ENCODE peak calls at places on chromosomes 16 and 17, in nine cellular contexts. H, W, V, M, I, N, X, Q and L are unnamed samples.
A peak's percentile ranks its signal among the peaks of the same experiment; 100 is the strongest.

GRCh38 chr16:69477546-69477945 is 53.1 kb downstream of the CYB5B start:
- DNase-seq in I (peak; percentile 35), N (no peak), X (peak; percentile 63), H (no peak), Q (peak; percentile 21), M (no peak), W (peak; percentile 39), V (no peak), L (peak; percentile 54)

GRCh38 chr16:54936086-54936978 is 5.7 kb downstream of the IRX5 start:
- DNase-seq in I (no peak), V (no peak), X (peak; percentile 66), Q (peak; percentile 40), M (no peak), H (no peak), W (no peak), N (peak; percentile 75), L (peak; percentile 71)

GRCh38 chr17:50345443-50346312 is at the start of gene XYLT2:
- DNase-seq in M (no peak), W (peak; percentile 80), V (peak; percentile 87), H (no peak), Q (peak; percentile 80), I (peak; percentile 82), X (peak; percentile 87), N (peak; percentile 91), L (peak; percentile 82)

GRCh38 chr17:15883617-15884111 is 61.3 kb upstream of the ADORA2B start:
- DNase-seq in N (no peak), M (peak; percentile 42), W (peak; percentile 93), H (no peak), V (no peak), Q (peak; percentile 88), I (peak; percentile 86), X (peak; percentile 85), L (peak; percentile 85)

GRCh38 chr17:12745481-12745880 is 43.8 kb upstream of the ARHGAP44 start:
- DNase-seq in H (no peak), X (no peak), N (no peak), Q (no peak), M (no peak), I (no peak), V (no peak), W (no peak), L (no peak)

GRCh38 chr17:75124041-75124818 is 7.3 kb downstream of the NT5C start:
- DNase-seq in M (peak; percentile 91), I (peak; percentile 72), N (no peak), W (peak; percentile 18), Q (peak; percentile 34), X (peak; percentile 33), H (no peak), V (no peak), L (peak; percentile 21)

GRCh38 chr16:51651061-51651466 is 500.0 kb upstream of the SALL1 start:
- DNase-seq in W (no peak), X (no peak), N (peak; percentile 30), M (no peak), V (peak; percentile 11), H (no peak), Q (no peak), I (no peak), L (no peak)

GRCh38 chr17:253091-253846 is 71.8 kb upstream of the DOC2B start:
- DNase-seq in V (no peak), N (no peak), H (no peak), X (no peak), Q (no peak), M (no peak), I (no peak), W (no peak), L (no peak)

GRCh38 chr17:30922235-30922993 is 669 bp downstream of the ADAP2 start:
- DNase-seq in V (no peak), H (no peak), Q (no peak), X (peak; percentile 21), W (no peak), N (peak; percentile 66), I (no peak), M (no peak), L (peak; percentile 9)

GRCh38 chr16:19687279-19687678 is 30.7 kb downstream of the KNOP1 start:
- DNase-seq in H (no peak), V (no peak), Q (no peak), M (no peak), X (no peak), W (no peak), N (no peak), I (no peak), L (no peak)

GRCh38 chr17:73304971-73305786 is 6.6 kb downstream of the CDC42EP4 start:
- DNase-seq in H (no peak), M (no peak), Q (peak; percentile 87), W (peak; percentile 78), X (peak; percentile 94), V (no peak), N (peak; percentile 68), I (peak; percentile 92), L (peak; percentile 95)

GRCh38 chr17:7992516-7992915 is 9.9 kb upstream of the GUCY2D start:
- DNase-seq in W (peak; percentile 62), X (peak; percentile 77), I (peak; percentile 32), N (peak; percentile 12), M (no peak), Q (peak; percentile 61), V (no peak), H (no peak), L (peak; percentile 68)